ENCODE peak calls at places on chromosomes 12 and 14, in eight cellular contexts. U is H7; I is CD4-positive, alpha-beta memory T cell; Q is IMR-90; P is GM23338; M is tibial artery; F is lung; C is cardiac muscle cell. H is an unnamed sample.

GRCh38 chr12:19847294-19848059 is 408.2 kb downstream of the AEBP2 start:
- DNase-seq in U (no peak), I (no peak), Q (peak; percentile 31), P (no peak), M (no peak), F (no peak), C (no peak), H (no peak)

GRCh38 chr12:123478762-123479161 is 20.8 kb downstream of the SNRNP35 start:
- DNase-seq in U (no peak), I (no peak), Q (peak; percentile 18), P (no peak), M (peak; percentile 79), F (no peak), C (no peak), H (no peak)

GRCh38 chr12:5745251-5745888 is 199.7 kb downstream of the ANO2 start:
- DNase-seq in U (peak; percentile 79), I (no peak), Q (peak; percentile 58), P (peak; percentile 92), M (peak; percentile 74), F (peak; percentile 71), C (peak; percentile 87), H (no peak)

GRCh38 chr14:91877376-91877775 is 10.0 kb upstream of the TC2N start:
- DNase-seq in U (no peak), I (no peak), Q (no peak), P (no peak), M (no peak), F (no peak), C (no peak), H (no peak)

GRCh38 chr14:56224691-56225681 is 106.8 kb downstream of the PELI2 start:
- DNase-seq in U (no peak), I (peak; percentile 17), Q (no peak), P (no peak), M (no peak), F (no peak), C (no peak), H (no peak)

GRCh38 chr12:107129315-107129930 is 36.1 kb upstream of the CRY1 start:
- DNase-seq in U (no peak), I (no peak), Q (no peak), P (no peak), M (no peak), F (no peak), C (no peak), H (no peak)

GRCh38 chr12:96368233-96368632 is 32.0 kb downstream of the CDK17 start:
- DNase-seq in U (no peak), I (no peak), Q (no peak), P (no peak), M (peak; percentile 31), F (no peak), C (peak; percentile 6), H (no peak)

GRCh38 chr12:47216150-47216677 is 136.5 kb upstream of the AMIGO2 start:
- DNase-seq in U (no peak), I (peak; percentile 87), Q (no peak), P (no peak), M (no peak), F (peak; percentile 45), C (no peak), H (no peak)

GRCh38 chr14:103562135-103562384 is 397 bp downstream of the BAG5 start:
- DNase-seq in U (peak; percentile 90), I (no peak), Q (no peak), P (peak; percentile 65), M (no peak), F (no peak), C (peak; percentile 70), H (peak; percentile 72)

GRCh38 chr12:47223848-47224213 is 144.1 kb upstream of the AMIGO2 start:
- DNase-seq in U (no peak), I (no peak), Q (peak; percentile 22), P (no peak), M (no peak), F (no peak), C (no peak), H (no peak)

GRCh38 chr14:24456980-24457379 is 14.4 kb upstream of the SDR39U1 start:
- DNase-seq in U (no peak), I (no peak), Q (no peak), P (no peak), M (no peak), F (no peak), C (no peak), H (no peak)

GRCh38 chr14:21476526-21476924 is 234 bp downstream of the RAB2B start:
- DNase-seq in U (peak; percentile 91), I (no peak), Q (no peak), P (no peak), M (no peak), F (peak; percentile 90), C (no peak), H (peak; percentile 93)

GRCh38 chr12:132665149-132665491 is 22.0 kb downstream of the POLE start:
- DNase-seq in U (no peak), I (no peak), Q (no peak), P (no peak), M (no peak), F (no peak), C (no peak), H (peak; percentile 46)
- H3K36me3 ChIP-seq in U (peaks cover 65% of the 10 kb centered on the region), I (peaks cover 47% of the 10 kb centered on the region), Q (peaks cover 60% of the 10 kb centered on the region), P (peaks cover 57% of the 10 kb centered on the region), M (peaks cover 95% of the 10 kb centered on the region), F (peaks cover 71% of the 10 kb centered on the region), C (peaks cover 40% of the 10 kb centered on the region), H (peaks cover 46% of the 10 kb centered on the region)

GRCh38 chr14:68541128-68541896 is 251.6 kb downstream of the ZFP36L1 start:
- DNase-seq in U (no peak), I (no peak), Q (no peak), P (no peak), M (no peak), F (peak; percentile 26), C (peak; percentile 27), H (no peak)
- H3K36me3 ChIP-seq in U (no peaks in the 10 kb centered on the region), I (no peaks in the 10 kb centered on the region), Q (no peaks in the 10 kb centered on the region), P (no peaks in the 10 kb centered on the region), M (no peaks in the 10 kb centered on the region), F (no peaks in the 10 kb centered on the region), C (no peaks in the 10 kb centered on the region), H (no peaks in the 10 kb centered on the region)

DNA sequence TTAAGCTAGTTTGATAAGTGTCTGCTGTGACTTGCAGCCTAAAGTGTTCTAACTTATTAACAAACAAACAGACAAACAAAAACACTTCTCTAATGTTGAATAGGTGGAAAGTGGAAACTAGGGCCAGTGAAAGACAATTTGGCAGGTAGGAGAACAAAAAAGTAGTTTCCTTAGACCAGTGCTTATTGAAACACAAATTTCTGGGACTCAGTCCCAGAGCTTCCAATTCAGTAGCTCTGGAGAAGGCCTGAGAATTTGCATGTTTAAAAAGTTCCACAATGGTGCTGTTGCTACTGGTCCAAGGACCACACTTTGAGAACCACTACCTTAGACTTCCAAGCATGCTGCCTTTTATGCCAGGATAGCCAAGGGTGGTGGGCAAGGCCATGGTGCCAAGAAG is 67.8 kb downstream of the AKAP6 start:
- DNase-seq in U (no peak), I (no peak), Q (no peak), P (no peak), M (no peak), F (no peak), C (no peak), H (no peak)
- H3K36me3 ChIP-seq in U (no peaks in the 10 kb centered on the region), I (no peaks in the 10 kb centered on the region), Q (no peaks in the 10 kb centered on the region), P (no peaks in the 10 kb centered on the region), M (no peaks in the 10 kb centered on the region), F (no peaks in the 10 kb centered on the region), C (no peaks in the 10 kb centered on the region), H (no peaks in the 10 kb centered on the region)

DNA sequence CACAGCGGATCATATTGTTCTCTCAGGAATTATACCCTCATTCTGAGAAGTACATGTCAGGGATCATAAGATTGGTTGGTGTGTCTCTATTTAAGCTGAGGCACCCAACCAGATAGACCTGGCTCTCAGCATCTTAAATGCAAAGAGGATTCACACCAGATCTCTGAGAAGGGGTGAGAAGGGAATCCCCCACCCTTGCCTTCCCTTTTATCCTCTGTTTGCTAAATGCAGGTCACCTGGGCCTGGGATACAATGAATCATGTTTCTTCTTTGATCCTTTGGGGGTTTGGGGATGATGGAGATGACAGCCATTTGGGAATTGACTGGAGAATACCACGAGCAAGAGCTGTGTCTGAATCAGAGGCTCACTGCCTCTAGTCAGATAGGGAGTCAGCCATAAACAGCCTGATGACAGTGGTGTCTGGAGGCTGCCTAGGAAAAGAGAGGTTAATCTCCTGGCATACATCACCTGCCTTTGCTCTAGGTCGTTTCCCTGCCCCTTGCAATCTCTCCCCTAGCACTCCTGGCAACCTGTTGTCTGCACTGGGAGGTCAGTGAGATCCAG is 11.2 kb upstream of the PDE1B start:
- DNase-seq in U (no peak), I (no peak), Q (no peak), P (no peak), M (no peak), F (no peak), C (no peak), H (no peak)
- H3K36me3 ChIP-seq in U (no peaks in the 10 kb centered on the region), I (peaks cover 98% of the 10 kb centered on the region), Q (no peaks in the 10 kb centered on the region), P (no peaks in the 10 kb centered on the region), M (no peaks in the 10 kb centered on the region), F (peaks cover 8% of the 10 kb centered on the region), C (no peaks in the 10 kb centered on the region), H (peaks cover 94% of the 10 kb centered on the region)

GRCh38 chr12:113613414-113613813 is 141.7 kb upstream of the LHX5 start:
- DNase-seq in U (no peak), I (no peak), Q (no peak), P (no peak), M (no peak), F (no peak), C (no peak), H (no peak)
- H3K36me3 ChIP-seq in U (no peaks in the 10 kb centered on the region), I (no peaks in the 10 kb centered on the region), Q (no peaks in the 10 kb centered on the region), P (no peaks in the 10 kb centered on the region), M (no peaks in the 10 kb centered on the region), F (no peaks in the 10 kb centered on the region), C (no peaks in the 10 kb centered on the region), H (no peaks in the 10 kb centered on the region)

DNA sequence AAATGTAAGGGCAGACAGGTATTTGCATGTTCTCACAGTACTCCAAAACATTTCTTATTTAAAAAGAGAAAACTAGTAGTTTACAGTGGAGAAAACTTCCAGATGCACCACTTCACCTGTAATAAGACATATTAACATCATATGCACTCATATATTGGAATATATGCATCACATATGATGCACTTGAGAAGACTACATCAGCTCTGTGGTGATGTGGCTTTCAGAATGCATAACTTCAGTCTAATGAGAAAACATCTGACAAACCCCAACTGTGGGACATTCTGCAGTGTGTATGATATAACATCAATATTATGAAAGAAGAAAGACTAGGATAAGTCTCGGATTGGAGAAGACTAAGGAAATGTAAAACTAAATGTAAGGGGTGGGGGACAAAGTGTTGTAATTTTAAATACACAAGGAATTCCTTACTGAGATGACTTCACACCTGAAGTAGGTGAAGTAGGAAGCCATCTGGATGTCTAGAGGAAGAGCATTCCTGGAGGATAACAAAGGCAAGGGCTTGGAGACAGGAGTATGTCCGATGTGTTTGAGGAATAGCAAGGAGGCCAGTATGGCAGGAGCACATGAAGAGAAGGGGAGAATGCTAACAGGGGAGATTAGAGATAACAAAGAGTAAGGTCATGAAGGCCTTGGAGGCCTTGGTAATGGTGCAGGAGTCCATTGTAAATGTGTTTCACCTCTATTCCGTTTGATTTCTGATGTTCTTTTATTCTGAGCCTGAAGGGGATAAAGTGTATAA is 49.0 kb downstream of the CNOT2 start:
- DNase-seq in U (no peak), I (no peak), Q (no peak), P (peak; percentile 45), M (no peak), F (no peak), C (no peak), H (no peak)
- H3K36me3 ChIP-seq in U (no peaks in the 10 kb centered on the region), I (no peaks in the 10 kb centered on the region), Q (peaks cover 4% of the 10 kb centered on the region), P (no peaks in the 10 kb centered on the region), M (no peaks in the 10 kb centered on the region), F (peaks cover 2% of the 10 kb centered on the region), C (no peaks in the 10 kb centered on the region), H (no peaks in the 10 kb centered on the region)

GRCh38 chr14:68571928-68572525 is 220.8 kb downstream of the ZFP36L1 start:
- DNase-seq in U (no peak), I (no peak), Q (no peak), P (no peak), M (no peak), F (no peak), C (no peak), H (peak; percentile 19)
- H3K36me3 ChIP-seq in U (no peaks in the 10 kb centered on the region), I (no peaks in the 10 kb centered on the region), Q (no peaks in the 10 kb centered on the region), P (no peaks in the 10 kb centered on the region), M (no peaks in the 10 kb centered on the region), F (no peaks in the 10 kb centered on the region), C (no peaks in the 10 kb centered on the region), H (no peaks in the 10 kb centered on the region)

H was measured in sigmoid colon.